ENCODE peak calls at places on chromosomes 13 and 19, in five cellular contexts. O, E, K, S and N are unnamed samples.
A peak's percentile ranks its signal among the peaks of the same experiment; 100 is the strongest.

GRCh38 chr19:48544856-48545750 is 6.9 kb upstream of the SULT2B1 start:
- DNase-seq in O (no peak), E (no peak), K (no peak), S (no peak), N (no peak)

GRCh38 chr19:56377105-56377924 is 16.0 kb downstream of the ZNF582 start:
- DNase-seq in E (no peak), S (no peak), O (no peak), K (no peak), N (no peak)

GRCh38 chr13:113740661-113741060 is 18.4 kb upstream of the TMEM255B start:
- DNase-seq in K (no peak), S (no peak), E (no peak), O (no peak), N (no peak)

GRCh38 chr13:51564252-51564651 is 20.0 kb upstream of the WDFY2 start:
- DNase-seq in O (no peak), K (no peak), S (no peak), E (no peak), N (no peak)

GRCh38 chr13:94764576-94765321 is 52.4 kb upstream of the SOX21 start:
- DNase-seq in O (no peak), S (no peak), E (no peak), K (no peak), N (no peak)

GRCh38 chr19:7292950-7293794 is 1.0 kb downstream of the INSR start:
- DNase-seq in E (no peak), K (no peak), O (peak; percentile 5), S (peak; percentile 58), N (peak; percentile 76)

GRCh38 chr19:46591254-46591653 is 9.9 kb upstream of the CALM3 start:
- DNase-seq in K (no peak), S (no peak), O (no peak), E (no peak), N (no peak)

GRCh38 chr19:43524922-43525835 is 1.8 kb downstream of the ETHE1 start:
- DNase-seq in O (no peak), E (no peak), S (peak; percentile 62), K (no peak), N (peak; percentile 65)

GRCh38 chr13:113786262-113786841 is 27.3 kb downstream of the TMEM255B start:
- DNase-seq in S (no peak), K (no peak), E (no peak), O (no peak), N (no peak)

GRCh38 chr13:97653741-97654140 is 219.8 kb downstream of the RAP2A start:
- DNase-seq in K (no peak), S (no peak), O (no peak), E (no peak), N (no peak)

GRCh38 chr13:102333320-102334181 is 68.3 kb downstream of the FGF14 start:
- DNase-seq in O (no peak), E (no peak), S (no peak), K (peak; percentile 59), N (no peak)

GRCh38 chr13:114118763-114119123 is 13.7 kb downstream of the RASA3 start:
- DNase-seq in S (no peak), E (no peak), O (no peak), K (no peak), N (no peak)

GRCh38 chr13:20064128-20064527 is 96.7 kb downstream of the GJA3 start:
- DNase-seq in S (no peak), E (no peak), O (no peak), K (no peak), N (no peak)